ENCODE peak calls at places on chromosomes 11 and 22, in five cellular contexts. K, W, D, F and P are unnamed samples.

GRCh38 chr11:44623716-44624491 is 58.4 kb downstream of the CD82 start:
- DNase-seq in W (no peak), D (no peak), F (no peak), K (no peak), P (no peak)

GRCh38 chr11:2210366-2211112 is 38.9 kb upstream of the TH start:
- DNase-seq in F (no peak), K (no peak), W (no peak), D (no peak), P (no peak)

GRCh38 chr11:115166826-115167225 is 337.4 kb downstream of the CADM1 start:
- DNase-seq in D (peak), F (no peak), K (no peak), W (no peak), P (no peak)

GRCh38 chr11:129766858-129767604 is 48.6 kb upstream of the TMEM45B start:
- DNase-seq in W (peak), D (peak), F (no peak), K (peak), P (no peak)

GRCh38 chr22:36344106-36344827 is 43.5 kb downstream of the MYH9 start:
- DNase-seq in K (no peak), W (no peak), D (peak), F (no peak), P (no peak)

GRCh38 chr22:29265929-29266328 is 1.9 kb downstream of the RHBDD3 start:
- DNase-seq in D (no peak), W (no peak), F (no peak), K (no peak), P (no peak)

GRCh38 chr11:67311556-67312082 is 8.3 kb downstream of the SSH3 start:
- DNase-seq in W (no peak), D (peak), K (no peak), F (no peak), P (no peak)

GRCh38 chr11:24848857-24849256 is 352.0 kb downstream of the LUZP2 start:
- DNase-seq in F (no peak), D (no peak), W (no peak), K (no peak), P (no peak)

GRCh38 chr11:86784247-86784681 is 16.1 kb upstream of the PRSS23 start:
- DNase-seq in F (no peak), D (peak), K (no peak), W (peak), P (no peak)

GRCh38 chr11:61486779-61487178 is 21.8 kb upstream of the LRRC10B start:
- DNase-seq in W (no peak), D (peak), F (peak), K (no peak), P (no peak)

GRCh38 chr11:119641991-119642745 is 86.8 kb downstream of the NECTIN1 start:
- DNase-seq in D (peak), F (peak), K (peak), W (no peak), P (no peak)